ENCODE peak calls at places on chromosome 20, in four cellular contexts. K is HepG2, U is GM12878, O is K562. W is an unnamed sample.

GRCh38 chr20:60295214-60295613 is 337.0 kb downstream of the CDH26 start:
- DNase-seq in K (no peak), U (no peak), O (no peak), W (no peak)

GRCh38 chr20:18688676-18689075 is 100.8 kb downstream of the DTD1 start:
- DNase-seq in K (no peak), U (no peak), O (no peak), W (no peak)

GRCh38 chr20:61548069-61548468 is 296.0 kb downstream of the CDH4 start:
- DNase-seq in K (no peak), U (no peak), O (no peak), W (no peak)

GRCh38 chr20:46011631-46012482 is 3.1 kb downstream of the MMP9 start:
- DNase-seq in K (peak; percentile 46), U (no peak), O (peak; percentile 91), W (peak; percentile 100)

GRCh38 chr20:2907519-2907918 is 34.2 kb downstream of the PTPRA start:
- DNase-seq in K (no peak), U (no peak), O (no peak), W (no peak)

GRCh38 chr20:49750611-49751396 is 37.1 kb upstream of the B4GALT5 start:
- DNase-seq in K (no peak), U (peak; percentile 86), O (no peak), W (no peak)

GRCh38 chr20:58550661-58551060 is 35.5 kb upstream of the APCDD1L start:
- DNase-seq in K (no peak), U (no peak), O (peak; percentile 64), W (no peak)

GRCh38 chr20:38208088-38208487 is 43.0 kb upstream of the TGM2 start:
- DNase-seq in K (no peak), U (no peak), O (no peak), W (no peak)

GRCh38 chr20:8299921-8300320 is 167.9 kb downstream of the PLCB1 start:
- DNase-seq in K (no peak), U (no peak), O (no peak), W (no peak)

GRCh38 chr20:3067139-3068009 is 4.0 kb upstream of the OXT start:
- DNase-seq in K (no peak), U (no peak), O (no peak), W (no peak)

GRCh38 chr20:48880936-48881657 is 40.4 kb upstream of the ARFGEF2 start:
- DNase-seq in K (no peak), U (no peak), O (no peak), W (no peak)

GRCh38 chr20:53995949-53996348 is 74.4 kb downstream of the BCAS1 start:
- DNase-seq in K (no peak), U (no peak), O (no peak), W (no peak)

GRCh38 chr20:42846784-42847490 is 342.8 kb downstream of the PTPRT start:
- DNase-seq in K (no peak), U (no peak), O (no peak), W (no peak)

GRCh38 chr20:36034875-36035274 is 66.5 kb downstream of the CNBD2 start:
- DNase-seq in K (no peak), U (no peak), O (no peak), W (no peak)

GRCh38 chr20:992801-993535 is 9.1 kb downstream of the RSPO4 start:
- DNase-seq in K (no peak), U (no peak), O (no peak), W (no peak)

GRCh38 chr20:58429303-58429702 is 40.3 kb downstream of the VAPB start:
- DNase-seq in K (no peak), U (no peak), O (no peak), W (no peak)

GRCh38 chr20:46202758-46203509 is 84.8 kb downstream of the CD40 start:
- DNase-seq in K (no peak), U (no peak), O (no peak), W (no peak)

GRCh38 chr20:54662064-54662463 is 186.7 kb downstream of the DOK5 start:
- DNase-seq in K (no peak), U (no peak), O (no peak), W (no peak)

GRCh38 chr20:47576516-47577033 is 74.9 kb downstream of the NCOA3 start:
- DNase-seq in K (peak; percentile 97), U (peak; percentile 46), O (peak; percentile 90), W (no peak)
- TF ChIP-seq CBFB in K (peak; percentile 37), U (no peak), O (no peak), W (no peak)

DNA sequence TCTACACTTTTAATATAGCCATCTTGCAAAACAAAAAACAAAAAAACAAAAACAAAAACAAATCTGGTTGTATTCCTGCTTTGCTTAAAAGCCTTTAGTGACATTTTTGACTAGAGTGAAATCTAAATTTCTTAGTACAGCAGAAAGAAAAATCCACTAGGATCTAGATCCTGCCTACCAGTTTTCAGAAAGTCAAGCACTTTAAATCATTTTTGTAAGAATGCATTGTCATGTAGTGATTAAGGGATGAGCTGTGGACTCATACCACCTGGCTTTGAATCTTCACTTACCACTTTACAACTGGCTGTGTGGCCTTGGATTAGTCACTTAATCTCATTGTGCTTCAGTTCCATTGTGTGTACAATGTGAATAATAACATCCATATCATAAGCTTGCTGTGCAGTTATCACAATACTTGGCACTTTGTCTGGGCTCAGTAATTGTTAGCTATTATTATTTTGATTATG is 4.0 kb downstream of the MKKS start:
- DNase-seq in K (peak; percentile 80), U (no peak), O (no peak), W (no peak)
- TF ChIP-seq CBFB in K (no peak), U (no peak), O (no peak), W (no peak)

GRCh38 chr20:62653951-62654685 is 11.8 kb downstream of the SLCO4A1 start:
- DNase-seq in K (no peak), U (no peak), O (no peak), W (no peak)

GRCh38 chr20:62656919-62657635 is 14.8 kb downstream of the SLCO4A1 start:
- DNase-seq in K (no peak), U (no peak), O (no peak), W (no peak)

GRCh38 chr20:62655291-62656204 is 13.2 kb downstream of the SLCO4A1 start:
- DNase-seq in K (no peak), U (no peak), O (no peak), W (no peak)

GRCh38 chr20:62657956-62658355 is 15.7 kb downstream of the SLCO4A1 start:
- DNase-seq in K (no peak), U (no peak), O (no peak), W (no peak)

GRCh38 chr20:62656205-62656918 is 14.1 kb downstream of the SLCO4A1 start:
- DNase-seq in K (no peak), U (no peak), O (no peak), W (no peak)
- TF ChIP-seq CBFB in K (no peak), U (no peak), O (no peak), W (no peak)

DNA sequence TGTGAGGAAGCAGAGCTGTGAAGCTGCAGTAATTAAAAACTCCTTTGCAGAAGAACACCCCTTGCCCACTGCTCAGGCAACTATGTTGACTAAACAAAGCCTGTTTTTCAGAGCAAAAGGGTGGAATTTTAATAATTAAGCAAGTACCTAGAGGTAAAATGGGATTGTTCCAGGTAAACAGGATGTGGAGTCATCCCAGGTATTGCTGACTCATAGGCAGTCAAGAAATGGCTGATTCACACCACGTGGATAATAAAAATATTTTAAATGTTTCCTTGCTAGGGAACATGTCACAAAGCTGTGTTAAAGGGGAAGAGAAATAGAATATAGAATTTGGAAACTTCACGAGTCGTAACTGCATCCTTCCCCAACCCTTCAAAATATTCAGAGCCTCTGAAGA is 491.8 kb downstream of the BTBD3 start:
- DNase-seq in K (no peak), U (no peak), O (no peak), W (no peak)
- TF ChIP-seq CBFB in K (no peak), U (no peak), O (no peak), W (no peak)

GRCh38 chr20:4717816-4718215 is 3.9 kb upstream of the PRND start:
- DNase-seq in K (no peak), U (no peak), O (no peak), W (no peak)
- TF ChIP-seq CBFB in K (no peak), U (no peak), O (no peak), W (no peak)